ENCODE peak calls at places on chromosomes 13 and 19, in seven cellular contexts. V, D, Z, Q, T, J and R are unnamed samples.

GRCh38 chr19:21705393-21705792 is 62.0 kb downstream of the ZNF100 start:
- DNase-seq in Z (no peak), D (no peak), Q (no peak), V (no peak), T (no peak), J (no peak), R (no peak)

GRCh38 chr19:29366757-29367156 is 153.8 kb upstream of the UQCRFS1 start:
- DNase-seq in Q (no peak), V (no peak), T (no peak), J (no peak), D (no peak), Z (no peak), R (no peak)

GRCh38 chr19:48152552-48152951 is 17.6 kb downstream of the LIG1 start:
- DNase-seq in V (peak), T (peak), D (peak), Q (peak), Z (peak), J (peak), R (peak)

GRCh38 chr19:40247178-40247577 is 20.7 kb upstream of the CCNP start:
- DNase-seq in T (no peak), Z (no peak), V (no peak), J (no peak), Q (no peak), D (no peak), R (no peak)

GRCh38 chr13:38348890-38349289 is 761 bp upstream of the UFM1 start:
- DNase-seq in D (no peak), V (no peak), T (peak), Z (peak), J (peak), Q (peak), R (peak)

GRCh38 chr19:48069435-48069834 is 25.6 kb upstream of the CABP5 start:
- DNase-seq in V (no peak), Z (no peak), T (no peak), J (no peak), D (no peak), Q (no peak), R (no peak)

GRCh38 chr19:45348367-45349125 is 8.0 kb downstream of the KLC3 start:
- DNase-seq in D (no peak), T (no peak), Z (no peak), Q (no peak), V (no peak), J (no peak), R (no peak)

GRCh38 chr13:33018886-33019285 is 2.7 kb downstream of the KL start:
- DNase-seq in V (no peak), Q (no peak), Z (no peak), J (no peak), T (no peak), D (no peak), R (no peak)

GRCh38 chr19:33587150-33587549 is 34.6 kb upstream of the CHST8 start:
- DNase-seq in Q (no peak), Z (no peak), D (no peak), T (no peak), J (no peak), V (no peak), R (no peak)

GRCh38 chr19:38247734-38248268 is 8.4 kb downstream of the PPP1R14A start:
- DNase-seq in T (peak), Q (no peak), J (no peak), V (no peak), D (no peak), Z (no peak), R (no peak)

GRCh38 chr13:47025791-47026419 is 129.1 kb upstream of the HTR2A start:
- DNase-seq in J (no peak), T (no peak), Z (no peak), V (no peak), Q (no peak), D (no peak), R (no peak)

GRCh38 chr19:3163230-3163886 is 15.2 kb upstream of the S1PR4 start:
- DNase-seq in V (peak), J (peak), D (peak), Z (peak), Q (peak), T (peak), R (peak)